ENCODE peak calls at places on chromosomes 11 and 22, in four cellular contexts. U is fibroblast of mammary gland, Q is psoas muscle, P is dorsolateral prefrontal cortex. F is an unnamed sample.
A peak's percentile ranks its signal among the peaks of the same experiment; 100 is the strongest.

GRCh38 chr22:31750365-31751284 is 693 bp upstream of the PRR14L start:
- DNase-seq in U (no peak), Q (no peak), P (no peak), F (no peak)

GRCh38 chr22:50270302-50271010 is at the start of gene MAPK11:
- DNase-seq in U (peak; percentile 59), Q (peak; percentile 85), P (peak; percentile 46), F (peak; percentile 77)

GRCh38 chr11:2462986-2463765 is 18.4 kb downstream of the KCNQ1 start:
- DNase-seq in U (no peak), Q (no peak), P (no peak), F (no peak)

GRCh38 chr11:67105964-67106363 is 13.1 kb upstream of the KDM2A start:
- DNase-seq in U (no peak), Q (no peak), P (no peak), F (peak; percentile 53)

GRCh38 chr22:38727530-38728451 is 22.0 kb downstream of the GTPBP1 start:
- DNase-seq in U (no peak), Q (peak; percentile 34), P (no peak), F (no peak)

GRCh38 chr11:20640401-20640800 is 29.0 kb upstream of the NELL1 start:
- DNase-seq in U (no peak), Q (no peak), P (no peak), F (no peak)

GRCh38 chr11:45857834-45858492 is 10.7 kb downstream of the CRY2 start:
- DNase-seq in U (peak; percentile 96), Q (peak; percentile 78), P (peak; percentile 47), F (no peak)

GRCh38 chr11:114149689-114150407 is 90.3 kb downstream of the ZBTB16 start:
- DNase-seq in U (peak; percentile 59), Q (peak; percentile 50), P (no peak), F (no peak)

GRCh38 chr22:29073618-29074275 is 912 bp downstream of the KREMEN1 start:
- DNase-seq in U (peak; percentile 34), Q (peak; percentile 74), P (no peak), F (no peak)

GRCh38 chr22:23202812-23203451 is 22.6 kb downstream of the BCR start:
- DNase-seq in U (no peak), Q (no peak), P (no peak), F (no peak)

GRCh38 chr22:29704528-29705285 is 15.1 kb upstream of the CABP7 start:
- DNase-seq in U (peak; percentile 30), Q (no peak), P (peak; percentile 85), F (no peak)

GRCh38 chr11:130155106-130155505 is 4.5 kb upstream of the ST14 start:
- DNase-seq in U (no peak), Q (no peak), P (no peak), F (no peak)

GRCh38 chr11:68900835-68901381 is 2.7 kb downstream of the MRPL21 start:
- DNase-seq in U (no peak), Q (no peak), P (no peak), F (no peak)

GRCh38 chr11:69166186-69167115 is 10.7 kb downstream of the SMIM38 start:
- DNase-seq in U (peak; percentile 75), Q (no peak), P (no peak), F (peak; percentile 88)

GRCh38 chr22:31243339-31244043 is 31.4 kb downstream of the LIMK2 start:
- DNase-seq in U (no peak), Q (no peak), P (no peak), F (no peak)

GRCh38 chr11:3202759-3203158 is 15.9 kb downstream of the MRGPRG start:
- DNase-seq in U (no peak), Q (peak; percentile 17), P (no peak), F (no peak)

GRCh38 chr11:73875840-73876239 is 806 bp downstream of the COA4 start:
- DNase-seq in U (no peak), Q (no peak), P (no peak), F (peak; percentile 6)

GRCh38 chr22:28181332-28181731 is 262.3 kb upstream of the PITPNB start:
- DNase-seq in U (no peak), Q (no peak), P (no peak), F (no peak)

GRCh38 chr11:131910491-131911387 is 540.3 kb downstream of the NTM start:
- DNase-seq in U (peak; percentile 38), Q (no peak), P (no peak), F (no peak)

GRCh38 chr22:22201925-22202343 is 42.7 kb upstream of the VPREB1 start:
- DNase-seq in U (no peak), Q (no peak), P (no peak), F (peak; percentile 45)

GRCh38 chr22:22198751-22199150 is 45.8 kb upstream of the VPREB1 start:
- DNase-seq in U (no peak), Q (no peak), P (no peak), F (no peak)

GRCh38 chr22:22201185-22201924 is 43.2 kb upstream of the VPREB1 start:
- DNase-seq in U (peak; percentile 39), Q (no peak), P (no peak), F (peak; percentile 75)

GRCh38 chr22:22199634-22200033 is 45.0 kb upstream of the VPREB1 start:
- DNase-seq in U (no peak), Q (peak; percentile 20), P (no peak), F (no peak)

DNA sequence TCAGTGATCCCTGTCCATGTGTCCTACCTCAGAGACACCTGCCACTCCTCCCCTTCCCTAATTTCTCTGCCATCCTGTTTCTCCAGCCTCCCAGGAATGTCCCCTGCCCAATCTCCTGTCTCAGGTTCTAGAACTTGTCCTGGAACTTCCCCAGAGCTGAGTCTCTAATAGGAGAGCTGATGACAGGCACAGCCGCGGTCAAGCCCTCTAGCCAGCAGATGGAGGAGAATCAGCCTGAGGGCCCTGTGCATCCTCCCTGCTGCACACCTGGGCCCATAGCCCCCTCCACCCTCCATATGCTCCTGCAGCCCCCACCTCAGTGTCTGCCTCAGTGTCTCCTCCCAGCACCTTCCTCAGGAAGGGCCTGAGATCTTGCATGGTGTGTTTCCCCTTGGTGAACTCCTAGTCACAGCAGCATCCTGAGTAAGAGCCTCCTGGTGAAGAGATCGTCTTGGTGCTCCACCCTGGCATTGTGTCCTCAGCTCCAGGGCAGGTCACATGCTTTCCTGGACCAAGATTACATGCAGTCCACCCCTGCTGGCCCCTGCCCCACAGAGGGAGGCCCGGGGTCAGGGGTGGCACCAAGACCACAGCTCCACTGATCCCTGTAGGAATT is 43.9 kb upstream of the VPREB1 start:
- DNase-seq in U (no peak), Q (no peak), P (no peak), F (no peak)
- TF ChIP-seq CTCF in U (no peak), Q (no peak), P (no peak), F (no peak)

GRCh38 chr11:5689551-5689983 is at the start of gene TRIM22:
- DNase-seq in U (peak; percentile 79), Q (no peak), P (peak; percentile 20), F (peak; percentile 91)
- H3K4me3 ChIP-seq in U (peak within 1 kb of the TSS; percentile 54), Q (peak within 1 kb of the TSS; percentile 62), P (peak within 1 kb of the TSS; percentile 37), F (peak within 1 kb of the TSS; percentile 64)

GRCh38 chr11:63639195-63639832 is 25.1 kb upstream of the PLAAT3 start:
- DNase-seq in U (peak; percentile 56), Q (no peak), P (no peak), F (no peak)
- TF ChIP-seq CTCF in U (peak; percentile 33), Q (peak; percentile 47), P (peak; percentile 63), F (no peak)

GRCh38 chr11:118151421-118151820 is 1.2 kb downstream of the SCN4B start:
- DNase-seq in U (no peak), Q (no peak), P (no peak), F (no peak)
- H3K4me3 ChIP-seq in U (no peak overlapping the region), Q (peak overlapping the region; percentile 70), P (no peak overlapping the region), F (no peak overlapping the region)

GRCh38 chr22:34105461-34106062 is 185.3 kb upstream of the LARGE1 start:
- DNase-seq in U (peak; percentile 1), Q (peak; percentile 63), P (peak; percentile 69), F (peak; percentile 46)
- TF ChIP-seq CTCF in U (no peak), Q (peak; percentile 65), P (peak; percentile 74), F (peak; percentile 73)

GRCh38 chr11:77410076-77410827 is 63.6 kb downstream of the PAK1 start:
- DNase-seq in U (no peak), Q (no peak), P (no peak), F (no peak)
- H3K4me3 ChIP-seq in U (peak overlapping the region; percentile 69), Q (peak overlapping the region; percentile 81), P (no peak overlapping the region), F (peak overlapping the region; percentile 70)

GRCh38 chr11:11618973-11619435 is 2.8 kb downstream of the GALNT18 start:
- DNase-seq in U (no peak), Q (no peak), P (no peak), F (no peak)
- TF ChIP-seq CTCF in U (no peak), Q (no peak), P (peak; percentile 26), F (no peak)

GRCh38 chr11:111370902-111371578 is 8.0 kb downstream of the POU2AF1 start:
- DNase-seq in U (no peak), Q (no peak), P (no peak), F (peak; percentile 85)
- H3K4me3 ChIP-seq in U (no peak overlapping the region), Q (no peak overlapping the region), P (no peak overlapping the region), F (peak overlapping the region; percentile 97)

GRCh38 chr11:118634435-118635236 is 27.2 kb downstream of the PHLDB1 start:
- DNase-seq in U (peak; percentile 64), Q (peak; percentile 90), P (no peak), F (no peak)
- TF ChIP-seq CTCF in U (no peak), Q (peak; percentile 26), P (peak; percentile 34), F (no peak)